ENCODE peak calls at places on chromosomes 3 and 15, in nine cellular contexts. Q is WERI-Rb-1, A is keratinocyte, L is ascending aorta, S is neural progenitor cell, C is thoracic aorta, O is fibroblast of lung, U is A549, W is thyroid gland. T is an unnamed sample.

GRCh38 chr3:158384019-158384418 is 187.0 kb upstream of the MLF1 start:
- DNase-seq in Q (no peak), A (no peak), L (no peak), S (no peak), C (no peak), O (no peak), U (no peak), W (no peak), T (no peak)

GRCh38 chr3:134911611-134912604 is 116.8 kb downstream of the EPHB1 start:
- DNase-seq in Q (no peak), A (no peak), L (no peak), S (no peak), C (no peak), O (no peak), U (no peak), W (no peak), T (no peak)

GRCh38 chr3:174859109-174859735 is at the start of gene NAALADL2:
- DNase-seq in Q (no peak), A (no peak), L (no peak), S (no peak), C (no peak), O (no peak), U (no peak), W (no peak), T (no peak)

GRCh38 chr3:15815696-15816095 is 17.9 kb upstream of the ANKRD28 start:
- DNase-seq in Q (no peak), A (no peak), L (no peak), S (peak; percentile 17), C (no peak), O (peak; percentile 91), U (peak; percentile 78), W (no peak), T (no peak)

GRCh38 chr15:57138260-57138895 is 219.9 kb downstream of the TCF12 start:
- DNase-seq in Q (peak; percentile 72), A (peak; percentile 33), L (no peak), S (peak; percentile 82), C (no peak), O (peak; percentile 80), U (peak; percentile 79), W (peak; percentile 6), T (peak; percentile 64)

GRCh38 chr3:131549340-131549739 is 46.6 kb upstream of the MRPL3 start:
- DNase-seq in Q (no peak), A (no peak), L (no peak), S (no peak), C (no peak), O (no peak), U (peak; percentile 29), W (no peak), T (no peak)

GRCh38 chr3:171309906-171310359 is 150.3 kb downstream of the TNIK start:
- DNase-seq in Q (no peak), A (peak; percentile 46), L (no peak), S (no peak), C (no peak), O (peak; percentile 61), U (peak; percentile 3), W (no peak), T (peak; percentile 55)

GRCh38 chr3:143628971-143629370 is 219.3 kb downstream of the SLC9A9 start:
- DNase-seq in Q (no peak), A (no peak), L (no peak), S (no peak), C (no peak), O (peak; percentile 51), U (no peak), W (no peak), T (no peak)

GRCh38 chr3:119809249-119810017 is 27.5 kb downstream of the NR1I2 start:
- DNase-seq in Q (no peak), A (no peak), L (no peak), S (no peak), C (no peak), O (no peak), U (no peak), W (peak; percentile 12), T (no peak)

GRCh38 chr3:33058780-33059179 is 38.2 kb downstream of the GLB1 start:
- DNase-seq in Q (no peak), A (no peak), L (no peak), S (no peak), C (no peak), O (no peak), U (no peak), W (no peak), T (no peak)

GRCh38 chr15:64521201-64521600 is 60.8 kb downstream of the ZNF609 start:
- DNase-seq in Q (no peak), A (no peak), L (no peak), S (no peak), C (no peak), O (no peak), U (no peak), W (peak; percentile 21), T (no peak)

GRCh38 chr3:147397911-147398809 is 8.2 kb downstream of the ZIC4 start:
- DNase-seq in Q (no peak), A (no peak), L (no peak), S (peak; percentile 64), C (no peak), O (no peak), U (no peak), W (no peak), T (no peak)

GRCh38 chr3:147397155-147397888 is 9.0 kb downstream of the ZIC4 start:
- DNase-seq in Q (no peak), A (no peak), L (no peak), S (peak; percentile 85), C (no peak), O (no peak), U (no peak), W (no peak), T (no peak)

GRCh38 chr3:147394168-147394941 is 12.0 kb downstream of the ZIC4 start:
- DNase-seq in Q (no peak), A (no peak), L (no peak), S (peak; percentile 64), C (no peak), O (no peak), U (no peak), W (no peak), T (no peak)

GRCh38 chr3:147396709-147397046 is 9.7 kb downstream of the ZIC4 start:
- DNase-seq in Q (no peak), A (no peak), L (no peak), S (no peak), C (no peak), O (no peak), U (no peak), W (no peak), T (no peak)

GRCh38 chr3:147395975-147396708 is 10.2 kb downstream of the ZIC4 start:
- DNase-seq in Q (no peak), A (no peak), L (no peak), S (peak; percentile 54), C (no peak), O (no peak), U (no peak), W (no peak), T (no peak)
- H3K27ac ChIP-seq in Q (no peak overlapping the region), A (no peak overlapping the region), L (no peak overlapping the region), S (no peak overlapping the region), C (no peak overlapping the region), O (no peak overlapping the region), U (no peak overlapping the region), W (no peak overlapping the region), T (no peak overlapping the region)

DNA sequence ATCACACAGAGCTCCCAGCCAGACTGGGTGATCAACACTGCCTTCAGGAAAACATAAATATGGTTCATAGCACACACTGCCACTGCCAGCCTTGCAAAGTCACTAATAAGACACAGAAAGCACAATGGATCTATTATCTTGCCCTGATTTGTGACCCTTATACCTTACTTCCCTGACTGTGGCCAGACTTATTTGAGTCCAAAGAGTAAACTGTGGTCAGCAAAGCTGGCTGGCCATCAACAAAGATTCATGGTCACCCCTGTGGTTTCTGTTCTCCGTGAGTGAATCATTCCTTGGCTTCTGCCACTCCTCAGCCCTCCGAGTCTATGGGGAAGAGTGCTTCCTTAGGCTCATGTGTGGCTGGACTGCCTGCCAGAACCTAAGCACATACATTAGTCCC is 437.7 kb downstream of the RAP2B start:
- DNase-seq in Q (no peak), A (no peak), L (no peak), S (no peak), C (no peak), O (peak; percentile 92), U (peak; percentile 12), W (peak; percentile 26), T (peak; percentile 13)
- TF ChIP-seq CTCF in Q (no peak), A (no peak), L (no peak), S (no peak), C (no peak), O (no peak), U (no peak), W (no peak), T (no peak)

GRCh38 chr15:82317091-82317489 is 32.2 kb downstream of the GOLGA6L10 start:
- DNase-seq in Q (no peak), A (no peak), L (no peak), S (no peak), C (no peak), O (no peak), U (no peak), W (no peak), T (no peak)

GRCh38 chr15:82313446-82313845 is 35.8 kb downstream of the GOLGA6L10 start:
- DNase-seq in Q (no peak), A (no peak), L (no peak), S (no peak), C (no peak), O (no peak), U (no peak), W (no peak), T (no peak)

GRCh38 chr15:82315519-82316246 is 33.6 kb downstream of the GOLGA6L10 start:
- DNase-seq in Q (no peak), A (no peak), L (no peak), S (no peak), C (no peak), O (no peak), U (no peak), W (no peak), T (no peak)

GRCh38 chr15:82312611-82313349 is 36.5 kb downstream of the GOLGA6L10 start:
- DNase-seq in Q (peak; percentile 42), A (no peak), L (no peak), S (no peak), C (no peak), O (peak; percentile 42), U (no peak), W (no peak), T (no peak)

DNA sequence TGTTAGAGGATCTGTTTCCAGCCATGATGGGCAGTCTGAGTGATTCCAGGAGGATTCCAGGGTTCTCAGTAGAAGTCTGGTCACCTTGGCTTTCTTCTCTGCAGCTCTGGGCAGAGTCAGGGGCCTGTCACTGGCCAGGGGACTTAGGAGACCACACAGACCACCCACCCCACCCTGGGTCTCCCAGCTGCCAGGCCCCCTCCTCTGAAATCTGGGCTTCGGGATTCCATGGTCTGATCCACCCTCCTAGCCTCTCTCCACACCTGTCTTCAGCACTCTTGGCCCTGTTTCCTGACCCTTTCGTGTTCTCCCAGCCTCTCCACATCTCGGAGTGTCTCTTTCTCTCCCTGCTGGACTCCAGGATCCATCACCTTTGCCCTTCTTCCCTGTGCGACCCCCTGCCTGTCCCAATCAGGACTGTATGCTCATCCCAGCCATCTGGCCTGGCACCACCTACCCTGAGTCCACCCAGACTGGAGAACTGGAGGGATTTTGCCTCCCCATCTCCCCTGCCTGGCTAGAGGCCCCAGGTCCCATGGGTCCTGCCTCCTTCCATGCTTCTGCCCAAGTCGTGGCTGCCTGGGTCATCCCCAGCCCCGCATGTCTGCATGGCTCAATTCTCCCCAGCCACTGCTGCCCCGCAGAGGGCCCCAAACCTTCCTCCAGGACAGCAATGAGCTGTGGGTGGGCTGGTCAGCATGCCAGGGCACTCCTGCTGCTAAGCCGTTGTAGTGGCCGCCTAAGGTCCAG is 34.3 kb downstream of the GOLGA6L10 start:
- DNase-seq in Q (no peak), A (no peak), L (no peak), S (no peak), C (no peak), O (no peak), U (no peak), W (no peak), T (no peak)
- H3K27ac ChIP-seq in Q (no peak overlapping the region), A (no peak overlapping the region), L (no peak overlapping the region), S (no peak overlapping the region), C (no peak overlapping the region), O (no peak overlapping the region), U (no peak overlapping the region), W (no peak overlapping the region), T (no peak overlapping the region)

GRCh38 chr3:54530091-54530490 is 397.8 kb downstream of the LRTM1 start:
- DNase-seq in Q (no peak), A (no peak), L (no peak), S (no peak), C (no peak), O (no peak), U (no peak), W (no peak), T (no peak)
- TF ChIP-seq CTCF in Q (no peak), A (no peak), L (no peak), S (no peak), C (no peak), O (no peak), U (no peak), W (no peak), T (no peak)